ENCODE peak calls at places on chromosome 11, in seven cellular contexts. X is PC-3, F is keratinocyte, O is colonic mucosa, Y is SK-N-MC, G is mammary epithelial cell, D is IMR-90. J is an unnamed sample.

GRCh38 chr11:36619502-36619901 is 21.5 kb upstream of the RAG2 start:
- DNase-seq in X (no peak), F (no peak), O (no peak), Y (no peak), G (no peak), D (no peak), J (peak; percentile 12)

GRCh38 chr11:60118333-60118732 is 29.9 kb downstream of the MS4A2 start:
- DNase-seq in X (peak; percentile 55), F (no peak), O (no peak), Y (no peak), G (peak; percentile 22), D (no peak), J (no peak)

GRCh38 chr11:95091663-95092062 is 2.0 kb downstream of the ENDOD1 start:
- DNase-seq in X (no peak), F (no peak), O (no peak), Y (no peak), G (no peak), D (no peak), J (no peak)

GRCh38 chr11:95067042-95067827 is 516 bp downstream of the SRSF8 start:
- DNase-seq in X (peak; percentile 87), F (no peak), O (peak; percentile 77), Y (no peak), G (peak; percentile 74), D (peak; percentile 72), J (peak; percentile 94)

GRCh38 chr11:2804701-2805387 is 80.7 kb downstream of the CDKN1C start:
- DNase-seq in X (no peak), F (no peak), O (peak; percentile 16), Y (no peak), G (no peak), D (no peak), J (no peak)

GRCh38 chr11:47971501-47971900 is 8.9 kb upstream of the PTPRJ start:
- DNase-seq in X (no peak), F (no peak), O (no peak), Y (no peak), G (no peak), D (no peak), J (no peak)

GRCh38 chr11:33942954-33943353 is 51.1 kb upstream of the LMO2 start:
- DNase-seq in X (peak; percentile 69), F (no peak), O (peak; percentile 28), Y (no peak), G (peak; percentile 29), D (peak; percentile 58), J (peak; percentile 24)

GRCh38 chr11:57438345-57439280 is 11.7 kb upstream of the SLC43A3 start:
- DNase-seq in X (no peak), F (no peak), O (no peak), Y (no peak), G (no peak), D (no peak), J (no peak)

GRCh38 chr11:105935791-105936190 is 86.2 kb downstream of the MSANTD4 start:
- DNase-seq in X (peak; percentile 88), F (no peak), O (no peak), Y (no peak), G (peak; percentile 89), D (peak; percentile 18), J (no peak)

GRCh38 chr11:113587318-113587739 is 112.1 kb upstream of the DRD2 start:
- DNase-seq in X (peak; percentile 89), F (no peak), O (no peak), Y (no peak), G (peak; percentile 50), D (peak; percentile 4), J (no peak)

GRCh38 chr11:6362185-6362867 is 27.9 kb upstream of the SMPD1 start:
- DNase-seq in X (no peak), F (no peak), O (no peak), Y (no peak), G (no peak), D (no peak), J (no peak)

GRCh38 chr11:35714882-35715612 is 52.5 kb downstream of the TRIM44 start:
- DNase-seq in X (peak; percentile 26), F (no peak), O (no peak), Y (no peak), G (peak; percentile 32), D (peak; percentile 76), J (peak; percentile 18)

DNA sequence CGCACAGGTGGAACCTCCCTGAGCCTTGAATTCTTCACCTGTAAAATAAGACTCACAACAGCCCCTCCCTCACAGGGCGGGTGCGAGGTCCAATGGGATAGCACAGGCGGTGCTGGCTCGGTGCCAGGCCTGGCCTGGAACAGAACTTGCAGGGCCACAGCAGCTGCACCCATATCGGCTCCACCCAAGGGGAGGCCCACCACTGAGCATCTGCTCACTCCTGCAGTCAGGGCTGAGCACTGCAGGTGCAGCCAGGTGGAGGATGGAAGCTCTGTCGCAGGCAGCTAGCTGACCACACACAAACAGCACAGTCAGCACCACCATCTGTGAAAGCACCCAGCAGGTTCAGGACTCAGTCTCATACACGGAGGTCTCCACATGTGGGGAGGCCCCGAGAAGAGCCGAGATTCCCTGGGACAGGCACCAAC is 19.6 kb downstream of the VPS37C start:
- DNase-seq in X (no peak), F (no peak), O (peak; percentile 96), Y (no peak), G (no peak), D (no peak), J (no peak)
- H3K9ac ChIP-seq in X (no peak overlapping the region), F (no peak overlapping the region), O (no peak overlapping the region), Y (no peak overlapping the region), G (no peak overlapping the region), D (no peak overlapping the region), J (no peak overlapping the region)

GRCh38 chr11:199782-200181 is 6.9 kb downstream of the SCGB1C1 start:
- DNase-seq in X (no peak), F (no peak), O (no peak), Y (no peak), G (no peak), D (no peak), J (no peak)
- H3K4me3 ChIP-seq in X (no peak overlapping the region), F (no peak overlapping the region), O (no peak overlapping the region), Y (no peak overlapping the region), G (no peak overlapping the region), D (no peak overlapping the region), J (no peak overlapping the region)

DNA sequence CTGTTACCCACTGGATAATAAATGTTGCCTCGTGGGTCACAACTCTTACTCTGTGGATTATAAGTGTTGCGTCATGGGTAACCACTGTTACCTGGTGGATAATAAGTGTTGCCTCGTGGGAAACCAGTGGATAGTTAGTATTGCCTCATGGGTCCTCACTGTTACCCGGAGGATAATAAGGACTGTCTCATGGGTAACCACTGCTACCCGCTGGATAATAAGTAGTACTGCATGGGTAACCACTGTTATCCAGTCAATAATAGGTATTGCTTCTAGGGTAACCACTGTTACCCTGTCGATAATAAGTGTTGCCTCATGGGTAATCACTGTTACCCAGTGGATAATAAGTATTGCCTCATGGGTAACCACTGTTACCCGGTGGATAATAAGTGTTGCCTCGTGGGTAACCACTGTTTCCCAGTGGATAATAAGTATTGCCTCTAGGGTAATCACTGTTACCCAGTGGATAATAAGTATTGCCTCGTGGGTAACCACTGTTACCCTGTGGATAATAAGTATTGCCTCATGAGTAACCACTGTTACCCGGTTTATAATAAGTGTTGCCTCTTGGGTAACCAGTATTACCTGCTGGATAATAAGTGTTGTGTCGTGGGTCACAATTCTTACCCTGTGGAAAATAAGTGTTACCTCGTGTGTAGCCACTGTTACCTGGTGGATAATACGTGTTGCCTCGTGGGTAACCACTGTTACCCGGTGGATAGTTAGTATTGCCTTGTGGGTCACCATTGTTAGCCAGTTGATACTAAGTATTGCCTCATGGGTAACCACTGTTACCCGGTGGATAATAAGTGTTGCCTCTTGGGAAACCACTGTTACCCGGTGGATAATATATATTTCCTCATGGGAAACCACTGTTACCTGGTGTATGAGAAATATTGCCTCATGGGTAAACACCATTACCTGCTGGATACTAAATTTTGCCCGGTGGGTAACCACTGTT is 15.7 kb upstream of the NXPE4 start:
- DNase-seq in X (no peak), F (no peak), O (peak; percentile 7), Y (no peak), G (no peak), D (peak; percentile 5), J (peak; percentile 39)
- H3K9me3 ChIP-seq in X (no peaks in the 10 kb centered on the region), F (peaks cover 5% of the 10 kb centered on the region), O (no peaks in the 10 kb centered on the region), Y (no peaks in the 10 kb centered on the region), G (peaks cover 23% of the 10 kb centered on the region), D (no peaks in the 10 kb centered on the region), J (no peaks in the 10 kb centered on the region)

DNA sequence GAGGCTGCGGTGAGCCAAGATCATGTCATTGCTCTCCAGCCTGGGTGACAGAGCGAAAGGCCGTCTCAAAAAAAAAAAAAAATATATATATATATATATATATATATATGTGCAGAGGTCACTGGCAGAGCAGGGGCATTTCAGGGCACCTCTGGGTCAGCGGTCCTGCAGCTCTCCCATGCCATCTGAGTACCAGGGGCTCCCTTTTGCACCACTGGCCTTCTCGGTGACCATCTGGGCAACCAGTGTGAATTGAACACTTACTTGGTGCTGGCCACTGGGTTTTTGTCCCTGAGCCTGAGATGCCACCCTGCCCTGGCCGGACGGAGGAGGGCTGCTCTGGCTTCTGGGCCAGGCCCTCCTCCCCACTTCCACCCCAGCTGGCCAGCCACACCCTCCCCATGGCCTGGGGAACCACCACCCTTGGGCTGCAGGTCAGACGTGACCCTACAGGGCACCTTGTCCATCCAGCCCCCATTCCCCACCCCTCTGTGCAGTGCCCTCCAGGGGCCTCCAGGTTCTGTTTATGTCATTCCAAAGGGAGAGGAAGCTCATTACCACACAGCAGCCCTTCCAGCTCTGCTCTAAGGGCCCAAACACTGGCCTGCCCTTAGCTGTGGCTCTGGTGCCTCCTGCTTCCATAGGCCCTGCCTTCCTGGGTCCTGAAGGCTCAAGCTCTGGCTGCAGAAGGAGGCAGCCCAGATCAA is 10.3 kb downstream of the MAPK8IP1 start:
- DNase-seq in X (no peak), F (no peak), O (no peak), Y (no peak), G (no peak), D (no peak), J (no peak)
- H3K9ac ChIP-seq in X (no peak overlapping the region), F (no peak overlapping the region), O (no peak overlapping the region), Y (no peak overlapping the region), G (no peak overlapping the region), D (no peak overlapping the region), J (no peak overlapping the region)

DNA sequence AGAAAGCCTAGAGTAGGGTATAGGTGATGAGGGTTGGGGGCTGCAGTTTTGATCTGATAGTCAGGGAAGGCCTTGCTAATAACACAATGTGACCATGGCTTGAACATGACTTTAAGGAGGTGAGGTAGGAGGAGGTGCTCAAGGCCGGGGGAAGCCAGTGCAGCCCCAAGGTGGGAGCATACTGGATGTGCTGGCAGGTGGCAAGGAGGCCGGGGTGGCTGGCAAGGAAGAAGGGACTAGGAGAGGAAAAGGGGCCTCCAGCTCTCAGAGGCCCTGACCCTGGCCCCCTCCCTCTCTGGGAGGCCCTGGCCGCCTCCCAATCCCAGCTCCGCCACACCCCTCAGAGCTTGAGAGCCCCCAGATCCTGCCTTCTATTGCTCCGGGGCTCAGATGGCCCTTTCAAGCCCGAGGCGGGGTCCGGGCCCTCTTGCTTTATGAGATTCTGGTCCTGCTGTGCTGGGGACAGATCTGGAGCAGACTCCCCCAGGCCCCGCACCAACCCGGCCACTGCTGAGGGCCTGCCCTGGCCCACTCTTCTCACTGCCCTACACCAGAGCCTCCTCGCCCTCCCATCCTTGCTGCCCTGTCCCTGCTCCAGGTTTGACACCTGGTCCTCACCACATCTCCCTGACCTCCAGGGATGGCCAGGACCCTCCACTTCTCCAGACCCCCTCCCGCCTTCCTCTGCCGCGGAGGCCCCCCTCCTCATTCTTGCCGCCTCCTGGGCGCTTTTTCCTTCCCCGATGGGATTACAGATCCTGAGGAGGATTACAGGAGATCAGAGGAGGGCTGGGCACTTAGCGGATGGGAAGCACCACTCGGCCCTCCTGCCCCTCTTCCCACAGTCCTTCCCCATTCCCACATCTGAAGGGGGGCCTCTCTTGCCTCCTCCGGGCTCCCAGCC is 1.8 kb downstream of the PITPNM1 start:
- DNase-seq in X (no peak), F (no peak), O (no peak), Y (no peak), G (no peak), D (no peak), J (no peak)
- H3K4me3 ChIP-seq in X (peak overlapping the region; percentile 96), F (peak overlapping the region; percentile 92), O (peak overlapping the region; percentile 66), Y (peak overlapping the region; percentile 76), G (peak overlapping the region; percentile 90), D (peak overlapping the region; percentile 76), J (peak overlapping the region; percentile 84)

J was measured in adipocyte.